ENCODE peak calls at places on chromosomes 6 and 20, in six cellular contexts. One of them, this sample, is unnamed. For H3K9me3, the result is how much of the 10 kb centered on the place peaks cover.

GRCh38 chr6:114445846-114446245 is 103.0 kb upstream of the HS3ST5 start:
- DNase-seq in suprapubic skin: no peak
- DNase-seq in body of pancreas: no peak
- DNase-seq in A549: no peak
- DNase-seq in right lobe of liver: no peak
- DNase-seq in tibial nerve: no peak
- DNase-seq in this sample: no peak

GRCh38 chr20:37886851-37887297 is 16.1 kb upstream of the VSTM2L start:
- DNase-seq in suprapubic skin: no peak
- DNase-seq in body of pancreas: no peak
- DNase-seq in A549: no peak
- DNase-seq in right lobe of liver: peak
- DNase-seq in tibial nerve: no peak
- DNase-seq in this sample: no peak

GRCh38 chr20:43690943-43691598 is 24.2 kb downstream of the MYBL2 start:
- DNase-seq in suprapubic skin: no peak
- DNase-seq in body of pancreas: no peak
- DNase-seq in A549: no peak
- DNase-seq in right lobe of liver: no peak
- DNase-seq in tibial nerve: no peak
- DNase-seq in this sample: no peak

GRCh38 chr6:111709615-111710398 is 104.1 kb upstream of the TRAF3IP2 start:
- DNase-seq in suprapubic skin: no peak
- DNase-seq in body of pancreas: peak
- DNase-seq in A549: peak
- DNase-seq in right lobe of liver: no peak
- DNase-seq in tibial nerve: peak
- DNase-seq in this sample: peak

GRCh38 chr6:10033223-10033829 is 381.5 kb downstream of the TFAP2A start:
- DNase-seq in suprapubic skin: no peak
- DNase-seq in body of pancreas: no peak
- DNase-seq in A549: peak
- DNase-seq in right lobe of liver: peak
- DNase-seq in tibial nerve: no peak
- DNase-seq in this sample: no peak

GRCh38 chr20:35901678-35902544 is 52.4 kb downstream of the SCAND1 start:
- DNase-seq in suprapubic skin: no peak
- DNase-seq in body of pancreas: no peak
- DNase-seq in A549: peak
- DNase-seq in right lobe of liver: no peak
- DNase-seq in tibial nerve: no peak
- DNase-seq in this sample: no peak

GRCh38 chr6:73519943-73520687 is 717 bp downstream of the EEF1A1 start:
- DNase-seq in suprapubic skin: peak
- DNase-seq in body of pancreas: peak
- DNase-seq in A549: peak
- DNase-seq in right lobe of liver: peak
- DNase-seq in tibial nerve: peak
- DNase-seq in this sample: peak

GRCh38 chr6:22221630-22222029 is 75.2 kb downstream of the PRL start:
- DNase-seq in suprapubic skin: no peak
- DNase-seq in body of pancreas: no peak
- DNase-seq in A549: no peak
- DNase-seq in right lobe of liver: no peak
- DNase-seq in tibial nerve: no peak
- DNase-seq in this sample: no peak

GRCh38 chr6:141783595-141783994 is 349.1 kb upstream of the GJE1 start:
- DNase-seq in suprapubic skin: no peak
- DNase-seq in body of pancreas: no peak
- DNase-seq in A549: no peak
- DNase-seq in right lobe of liver: no peak
- DNase-seq in tibial nerve: no peak
- DNase-seq in this sample: no peak

GRCh38 chr6:80098392-80098791 is 8.1 kb upstream of the BCKDHB start:
- DNase-seq in suprapubic skin: no peak
- DNase-seq in body of pancreas: no peak
- DNase-seq in A549: no peak
- DNase-seq in right lobe of liver: no peak
- DNase-seq in tibial nerve: no peak
- DNase-seq in this sample: no peak

GRCh38 chr6:154039231-154039842 is at the start of gene OPRM1:
- DNase-seq in suprapubic skin: no peak
- DNase-seq in body of pancreas: peak
- DNase-seq in A549: peak
- DNase-seq in right lobe of liver: peak
- DNase-seq in tibial nerve: no peak
- DNase-seq in this sample: peak

GRCh38 chr20:38748863-38749153 is 548 bp downstream of the ACTR5 start:
- DNase-seq in suprapubic skin: no peak
- DNase-seq in body of pancreas: no peak
- DNase-seq in A549: peak
- DNase-seq in right lobe of liver: no peak
- DNase-seq in tibial nerve: no peak
- DNase-seq in this sample: no peak

GRCh38 chr20:8305449-8305978 is 173.4 kb downstream of the PLCB1 start:
- DNase-seq in suprapubic skin: no peak
- DNase-seq in body of pancreas: peak
- DNase-seq in A549: peak
- DNase-seq in right lobe of liver: peak
- DNase-seq in tibial nerve: no peak
- DNase-seq in this sample: no peak

GRCh38 chr6:118896339-118897136 is 2.6 kb downstream of the ASF1A start:
- DNase-seq in suprapubic skin: no peak
- DNase-seq in body of pancreas: no peak
- DNase-seq in A549: peak
- DNase-seq in right lobe of liver: no peak
- DNase-seq in tibial nerve: no peak
- DNase-seq in this sample: no peak

GRCh38 chr6:14542670-14543366 is 425.2 kb downstream of the CD83 start:
- DNase-seq in suprapubic skin: no peak
- DNase-seq in body of pancreas: no peak
- DNase-seq in A549: no peak
- DNase-seq in right lobe of liver: no peak
- DNase-seq in tibial nerve: no peak
- DNase-seq in this sample: no peak

GRCh38 chr20:20076297-20077065 is 24.1 kb downstream of the CFAP61 start:
- DNase-seq in suprapubic skin: no peak
- DNase-seq in body of pancreas: no peak
- DNase-seq in A549: no peak
- DNase-seq in right lobe of liver: no peak
- DNase-seq in tibial nerve: no peak
- DNase-seq in this sample: no peak

GRCh38 chr6:123997223-123997622 is 193.6 kb downstream of the NKAIN2 start:
- DNase-seq in suprapubic skin: no peak
- DNase-seq in body of pancreas: peak
- DNase-seq in A549: no peak
- DNase-seq in right lobe of liver: no peak
- DNase-seq in tibial nerve: no peak
- DNase-seq in this sample: no peak

GRCh38 chr6:29813809-29814208 is 13.8 kb upstream of the HLA-G start:
- DNase-seq in suprapubic skin: no peak
- DNase-seq in body of pancreas: no peak
- DNase-seq in A549: peak
- DNase-seq in right lobe of liver: no peak
- DNase-seq in tibial nerve: no peak
- DNase-seq in this sample: no peak

GRCh38 chr6:89536230-89536629 is 102.3 kb downstream of the LYRM2 start:
- DNase-seq in suprapubic skin: no peak
- DNase-seq in body of pancreas: no peak
- DNase-seq in A549: no peak
- DNase-seq in right lobe of liver: no peak
- DNase-seq in tibial nerve: no peak
- DNase-seq in this sample: no peak

GRCh38 chr20:12012241-12013222 is 94.8 kb downstream of the BTBD3 start:
- DNase-seq in suprapubic skin: no peak
- DNase-seq in body of pancreas: peak
- DNase-seq in A549: peak
- DNase-seq in right lobe of liver: no peak
- DNase-seq in tibial nerve: no peak
- DNase-seq in this sample: no peak

GRCh38 chr20:25059866-25060465 is 2.0 kb upstream of the ACSS1 start:
- DNase-seq in suprapubic skin: no peak
- DNase-seq in body of pancreas: peak
- DNase-seq in A549: no peak
- DNase-seq in right lobe of liver: no peak
- DNase-seq in tibial nerve: no peak
- DNase-seq in this sample: peak

GRCh38 chr6:158043586-158044524 is 62.2 kb downstream of the SYNJ2 start:
- DNase-seq in suprapubic skin: no peak
- DNase-seq in body of pancreas: peak
- DNase-seq in A549: no peak
- DNase-seq in right lobe of liver: peak
- DNase-seq in tibial nerve: no peak
- DNase-seq in this sample: peak

GRCh38 chr6:136706431-136706830 is 85.8 kb downstream of the MAP3K5 start:
- DNase-seq in suprapubic skin: no peak
- DNase-seq in body of pancreas: no peak
- DNase-seq in A549: no peak
- DNase-seq in right lobe of liver: no peak
- DNase-seq in tibial nerve: no peak
- DNase-seq in this sample: no peak

GRCh38 chr6:21176197-21176596 is 417.4 kb upstream of the SOX4 start:
- DNase-seq in suprapubic skin: no peak
- DNase-seq in body of pancreas: no peak
- DNase-seq in A549: no peak
- DNase-seq in right lobe of liver: no peak
- DNase-seq in tibial nerve: no peak
- DNase-seq in this sample: no peak

GRCh38 chr6:17493286-17493685 is 99.9 kb downstream of the CAP2 start:
- DNase-seq in suprapubic skin: no peak
- DNase-seq in body of pancreas: no peak
- DNase-seq in A549: peak
- DNase-seq in right lobe of liver: no peak
- DNase-seq in tibial nerve: no peak
- DNase-seq in this sample: peak

GRCh38 chr6:84046755-84047154 is 13.2 kb downstream of the MRAP2 start:
- DNase-seq in suprapubic skin: no peak
- DNase-seq in body of pancreas: no peak
- DNase-seq in A549: no peak
- DNase-seq in right lobe of liver: no peak
- DNase-seq in tibial nerve: no peak
- DNase-seq in this sample: no peak

GRCh38 chr6:133512410-133513016 is 271.4 kb downstream of the EYA4 start:
- DNase-seq in suprapubic skin: no peak
- DNase-seq in body of pancreas: peak
- DNase-seq in A549: peak
- DNase-seq in right lobe of liver: no peak
- DNase-seq in tibial nerve: no peak
- DNase-seq in this sample: no peak

GRCh38 chr6:152154559-152155356 is 347.3 kb downstream of the ESR1 start:
- DNase-seq in suprapubic skin: no peak
- DNase-seq in body of pancreas: no peak
- DNase-seq in A549: no peak
- DNase-seq in right lobe of liver: no peak
- DNase-seq in tibial nerve: no peak
- DNase-seq in this sample: no peak

GRCh38 chr6:164967102-164967501 is 342.3 kb downstream of the C6orf118 start:
- DNase-seq in suprapubic skin: no peak
- DNase-seq in body of pancreas: no peak
- DNase-seq in A549: no peak
- DNase-seq in right lobe of liver: no peak
- DNase-seq in tibial nerve: no peak
- DNase-seq in this sample: no peak

GRCh38 chr6:164962805-164963204 is 346.6 kb downstream of the C6orf118 start:
- DNase-seq in suprapubic skin: no peak
- DNase-seq in body of pancreas: no peak
- DNase-seq in A549: no peak
- DNase-seq in right lobe of liver: no peak
- DNase-seq in tibial nerve: no peak
- DNase-seq in this sample: no peak
- H3K9me3 ChIP-seq in suprapubic skin: under half
- H3K9me3 ChIP-seq in body of pancreas: under half
- H3K9me3 ChIP-seq in A549: under half
- H3K9me3 ChIP-seq in right lobe of liver: under half
- H3K9me3 ChIP-seq in tibial nerve: under half
- H3K9me3 ChIP-seq in this sample: under half

GRCh38 chr20:62364911-62365736 is 2.0 kb downstream of the LAMA5 start:
- DNase-seq in suprapubic skin: no peak
- DNase-seq in body of pancreas: peak
- DNase-seq in A549: peak
- DNase-seq in right lobe of liver: peak
- DNase-seq in tibial nerve: no peak
- DNase-seq in this sample: peak

GRCh38 chr20:62367136-62367482 is at the start of gene LAMA5:
- DNase-seq in suprapubic skin: no peak
- DNase-seq in body of pancreas: peak
- DNase-seq in A549: peak
- DNase-seq in right lobe of liver: peak
- DNase-seq in tibial nerve: no peak
- DNase-seq in this sample: peak

GRCh38 chr20:62365814-62366369 is 1.2 kb downstream of the LAMA5 start:
- DNase-seq in suprapubic skin: no peak
- DNase-seq in body of pancreas: peak
- DNase-seq in A549: peak
- DNase-seq in right lobe of liver: peak
- DNase-seq in tibial nerve: no peak
- DNase-seq in this sample: peak

GRCh38 chr20:62367483-62368302 is 581 bp upstream of the LAMA5 start:
- DNase-seq in suprapubic skin: no peak
- DNase-seq in body of pancreas: peak
- DNase-seq in A549: peak
- DNase-seq in right lobe of liver: peak
- DNase-seq in tibial nerve: no peak
- DNase-seq in this sample: peak

GRCh38 chr20:62366370-62367135 is 559 bp downstream of the LAMA5 start:
- DNase-seq in suprapubic skin: no peak
- DNase-seq in body of pancreas: peak
- DNase-seq in A549: peak
- DNase-seq in right lobe of liver: peak
- DNase-seq in tibial nerve: no peak
- DNase-seq in this sample: peak
- TF ChIP-seq POLR2A in suprapubic skin: no peak
- TF ChIP-seq POLR2A in body of pancreas: no peak
- TF ChIP-seq POLR2A in A549: no peak
- TF ChIP-seq POLR2A in right lobe of liver: no peak
- TF ChIP-seq POLR2A in tibial nerve: no peak
- TF ChIP-seq POLR2A in this sample: no peak

GRCh38 chr6:168026925-168027324 is 29.5 kb downstream of the KIF25 start:
- DNase-seq in suprapubic skin: no peak
- DNase-seq in body of pancreas: no peak
- DNase-seq in A549: no peak
- DNase-seq in right lobe of liver: peak
- DNase-seq in tibial nerve: no peak
- DNase-seq in this sample: no peak
- H3K9me3 ChIP-seq in suprapubic skin: under half
- H3K9me3 ChIP-seq in body of pancreas: under half
- H3K9me3 ChIP-seq in A549: under half
- H3K9me3 ChIP-seq in right lobe of liver: under half
- H3K9me3 ChIP-seq in tibial nerve: under half
- H3K9me3 ChIP-seq in this sample: under half

DNA sequence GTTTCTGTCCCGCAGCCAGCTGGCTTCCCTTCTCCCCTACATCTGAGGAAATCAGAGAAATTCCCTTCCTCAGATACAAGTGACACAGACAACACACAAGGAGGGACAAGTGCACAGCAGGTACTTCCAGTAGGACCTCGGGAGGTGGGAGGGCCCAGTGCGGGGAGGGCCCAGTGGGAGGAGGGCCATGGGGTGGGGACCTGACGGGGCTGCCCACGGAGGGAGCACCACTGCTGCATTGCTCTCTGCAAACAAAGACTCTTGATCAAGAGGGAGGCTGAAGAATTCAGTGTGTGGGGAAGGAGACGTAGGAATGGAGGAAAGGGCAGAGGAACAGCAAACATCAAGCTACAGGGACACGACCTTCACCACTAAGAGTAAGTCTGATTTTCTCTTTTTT is 9.0 kb downstream of the TAP2 start:
- DNase-seq in suprapubic skin: no peak
- DNase-seq in body of pancreas: no peak
- DNase-seq in A549: no peak
- DNase-seq in right lobe of liver: no peak
- DNase-seq in tibial nerve: no peak
- DNase-seq in this sample: no peak
- TF ChIP-seq POLR2A in suprapubic skin: no peak
- TF ChIP-seq POLR2A in body of pancreas: no peak
- TF ChIP-seq POLR2A in A549: no peak
- TF ChIP-seq POLR2A in right lobe of liver: no peak
- TF ChIP-seq POLR2A in tibial nerve: no peak
- TF ChIP-seq POLR2A in this sample: no peak